ENCODE peak calls at places on chromosomes 11 and 22, in six cellular contexts. D is GM06990; K is sciatic nerve; G is IMR-90; M is stimulated activated CD8-positive, alpha-beta memory T cell treated with anti-CD3 and anti-CD28 coated beads, Interleukin-7, amount 100 ng/mL, for 24 hours; N is B cell. O is an unnamed sample.
A peak's percentile ranks its signal among the peaks of the same experiment; 100 is the strongest.

GRCh38 chr11:72589802-72590761 is 84.1 kb downstream of the PDE2A start:
- DNase-seq in D (peak; percentile 21), K (no peak), N (peak; percentile 69), M (peak; percentile 12), G (no peak), O (peak; percentile 35)

GRCh38 chr11:405323-405975 is 9.3 kb downstream of the SIGIRR start:
- DNase-seq in K (no peak), G (no peak), D (no peak), M (no peak), N (no peak), O (no peak)

GRCh38 chr11:34261820-34262219 is 96.0 kb downstream of the ABTB2 start:
- DNase-seq in D (no peak), M (no peak), G (no peak), K (no peak), N (no peak), O (no peak)

GRCh38 chr11:63567044-63567840 is 4.1 kb upstream of the PLAAT2 start:
- DNase-seq in N (peak; percentile 91), M (no peak), K (no peak), G (peak; percentile 88), D (peak; percentile 79), O (peak; percentile 85)

GRCh38 chr11:83785942-83786341 is 499.8 kb upstream of the CCDC90B start:
- DNase-seq in D (no peak), K (no peak), N (no peak), M (no peak), G (no peak), O (no peak)

GRCh38 chr22:43847376-43848289 is 14.7 kb downstream of the SULT4A1 start:
- DNase-seq in N (no peak), M (no peak), D (no peak), K (peak; percentile 41), G (no peak), O (no peak)

GRCh38 chr11:10488121-10488580 is 33.1 kb downstream of the AMPD3 start:
- DNase-seq in G (peak; percentile 11), K (no peak), M (no peak), D (no peak), N (peak; percentile 35), O (no peak)

GRCh38 chr11:107747622-107748021 is 35.8 kb upstream of the SLN start:
- DNase-seq in M (no peak), G (no peak), D (no peak), K (no peak), N (no peak), O (no peak)

GRCh38 chr11:119417726-119418540 is 5.0 kb downstream of the THY1 start:
- DNase-seq in N (no peak), D (no peak), M (no peak), G (peak; percentile 96), K (no peak), O (peak; percentile 14)

GRCh38 chr11:81497202-81497804 is 1236.4 kb downstream of the FAM181B start:
- DNase-seq in M (no peak), D (peak; percentile 3), N (peak; percentile 17), G (peak; percentile 16), K (no peak), O (peak; percentile 14)

GRCh38 chr11:85685820-85686459 is at the start of gene CCDC89:
- DNase-seq in D (no peak), M (no peak), K (peak; percentile 82), N (no peak), G (peak; percentile 99), O (peak; percentile 62)

GRCh38 chr22:46443850-46444389 is 93.5 kb downstream of the CELSR1 start:
- DNase-seq in N (no peak), M (no peak), G (no peak), D (no peak), K (no peak), O (no peak)

GRCh38 chr11:19472679-19473078 is 231.9 kb upstream of the E2F8 start:
- DNase-seq in K (no peak), N (no peak), G (no peak), D (no peak), M (no peak), O (no peak)

GRCh38 chr11:128559496-128560103 is 27.8 kb downstream of the ETS1 start:
- DNase-seq in N (no peak), K (no peak), G (no peak), D (peak; percentile 60), M (no peak), O (no peak)

GRCh38 chr22:44574581-44575343 is 76.7 kb upstream of the RTL6 start:
- DNase-seq in M (no peak), K (peak; percentile 32), D (no peak), G (no peak), N (no peak), O (no peak)

GRCh38 chr11:110425751-110426545 is 3.8 kb upstream of the FDX1 start:
- DNase-seq in D (no peak), K (no peak), G (peak; percentile 88), M (no peak), N (no peak), O (peak; percentile 77)

GRCh38 chr22:31829505-31829904 is 75.7 kb downstream of the DEPDC5 start:
- DNase-seq in D (peak; percentile 24), K (no peak), M (peak; percentile 7), G (peak; percentile 97), N (no peak), O (peak; percentile 94)

GRCh38 chr22:30717331-30717921 is 22.8 kb downstream of the OSBP2 start:
- DNase-seq in D (no peak), G (peak; percentile 90), K (no peak), N (no peak), M (no peak), O (peak; percentile 41)

GRCh38 chr11:113595810-113596594 is 110.1 kb downstream of the TMPRSS5 start:
- DNase-seq in G (no peak), K (no peak), M (no peak), N (no peak), D (no peak), O (no peak)

GRCh38 chr11:45993438-45994064 is 71.1 kb downstream of the LARGE2 start:
- DNase-seq in D (no peak), N (no peak), G (no peak), K (no peak), M (no peak), O (no peak)

GRCh38 chr11:70805971-70806370 is 407.6 kb downstream of the CTTN start:
- DNase-seq in K (no peak), M (no peak), N (no peak), D (no peak), G (no peak), O (no peak)

O was measured in mesenchymal stem cell.